ENCODE peak calls at places on chromosomes 6 and 20, in seven cellular contexts. One of them, this sample, is unnamed.

GRCh38 chr6:168626046-168626445 is 185.1 kb downstream of the SMOC2 start:
- DNase-seq in heart left ventricle: no peak
- DNase-seq in upper lobe of left lung: no peak
- DNase-seq in ovary: no peak
- DNase-seq in A549: no peak
- DNase-seq in IMR-90: no peak
- DNase-seq in GM12878: no peak
- DNase-seq in this sample: no peak

GRCh38 chr6:136753624-136754023 is 38.7 kb downstream of the MAP3K5 start:
- DNase-seq in heart left ventricle: no peak
- DNase-seq in upper lobe of left lung: no peak
- DNase-seq in ovary: no peak
- DNase-seq in A549: no peak
- DNase-seq in IMR-90: no peak
- DNase-seq in GM12878: no peak
- DNase-seq in this sample: no peak

GRCh38 chr6:56040875-56041274 is 165.5 kb upstream of the BMP5 start:
- DNase-seq in heart left ventricle: no peak
- DNase-seq in upper lobe of left lung: no peak
- DNase-seq in ovary: no peak
- DNase-seq in A549: no peak
- DNase-seq in IMR-90: peak
- DNase-seq in GM12878: no peak
- DNase-seq in this sample: no peak

GRCh38 chr6:158561247-158561884 is 1.5 kb downstream of the TMEM181 start:
- DNase-seq in heart left ventricle: no peak
- DNase-seq in upper lobe of left lung: no peak
- DNase-seq in ovary: no peak
- DNase-seq in A549: no peak
- DNase-seq in IMR-90: no peak
- DNase-seq in GM12878: no peak
- DNase-seq in this sample: no peak

GRCh38 chr6:141532211-141532610 is 600.5 kb upstream of the GJE1 start:
- DNase-seq in heart left ventricle: no peak
- DNase-seq in upper lobe of left lung: peak
- DNase-seq in ovary: no peak
- DNase-seq in A549: no peak
- DNase-seq in IMR-90: no peak
- DNase-seq in GM12878: no peak
- DNase-seq in this sample: no peak

GRCh38 chr6:142842423-142843261 is 102.3 kb downstream of the HIVEP2 start:
- DNase-seq in heart left ventricle: no peak
- DNase-seq in upper lobe of left lung: no peak
- DNase-seq in ovary: no peak
- DNase-seq in A549: peak
- DNase-seq in IMR-90: peak
- DNase-seq in GM12878: peak
- DNase-seq in this sample: no peak

GRCh38 chr6:159002432-159003160 is 2.6 kb upstream of the RSPH3 start:
- DNase-seq in heart left ventricle: no peak
- DNase-seq in upper lobe of left lung: no peak
- DNase-seq in ovary: no peak
- DNase-seq in A549: no peak
- DNase-seq in IMR-90: peak
- DNase-seq in GM12878: no peak
- DNase-seq in this sample: no peak

GRCh38 chr6:23775127-23775526 is 350.9 kb upstream of the NRSN1 start:
- DNase-seq in heart left ventricle: no peak
- DNase-seq in upper lobe of left lung: no peak
- DNase-seq in ovary: no peak
- DNase-seq in A549: no peak
- DNase-seq in IMR-90: no peak
- DNase-seq in GM12878: no peak
- DNase-seq in this sample: no peak

GRCh38 chr6:72861059-72861458 is 239.2 kb downstream of the KCNQ5 start:
- DNase-seq in heart left ventricle: no peak
- DNase-seq in upper lobe of left lung: no peak
- DNase-seq in ovary: no peak
- DNase-seq in A549: no peak
- DNase-seq in IMR-90: peak
- DNase-seq in GM12878: no peak
- DNase-seq in this sample: no peak

GRCh38 chr6:109093732-109094131 is 914 bp downstream of the SESN1 start:
- DNase-seq in heart left ventricle: no peak
- DNase-seq in upper lobe of left lung: no peak
- DNase-seq in ovary: no peak
- DNase-seq in A549: no peak
- DNase-seq in IMR-90: peak
- DNase-seq in GM12878: no peak
- DNase-seq in this sample: no peak

GRCh38 chr6:92892626-92893025 is 526.7 kb downstream of the EPHA7 start:
- DNase-seq in heart left ventricle: no peak
- DNase-seq in upper lobe of left lung: no peak
- DNase-seq in ovary: no peak
- DNase-seq in A549: no peak
- DNase-seq in IMR-90: no peak
- DNase-seq in GM12878: no peak
- DNase-seq in this sample: no peak

GRCh38 chr6:87705070-87705691 is 3.1 kb upstream of the AKIRIN2 start:
- DNase-seq in heart left ventricle: no peak
- DNase-seq in upper lobe of left lung: no peak
- DNase-seq in ovary: no peak
- DNase-seq in A549: peak
- DNase-seq in IMR-90: peak
- DNase-seq in GM12878: peak
- DNase-seq in this sample: no peak

GRCh38 chr6:163338671-163339405 is 75.7 kb upstream of the QKI start:
- DNase-seq in heart left ventricle: peak
- DNase-seq in upper lobe of left lung: no peak
- DNase-seq in ovary: no peak
- DNase-seq in A549: no peak
- DNase-seq in IMR-90: peak
- DNase-seq in GM12878: no peak
- DNase-seq in this sample: no peak

GRCh38 chr6:34616230-34616591 is 60.1 kb upstream of the SPDEF start:
- DNase-seq in heart left ventricle: no peak
- DNase-seq in upper lobe of left lung: no peak
- DNase-seq in ovary: no peak
- DNase-seq in A549: no peak
- DNase-seq in IMR-90: no peak
- DNase-seq in GM12878: no peak
- DNase-seq in this sample: no peak

GRCh38 chr6:141562181-141562800 is 570.4 kb upstream of the GJE1 start:
- DNase-seq in heart left ventricle: peak
- DNase-seq in upper lobe of left lung: peak
- DNase-seq in ovary: peak
- DNase-seq in A549: no peak
- DNase-seq in IMR-90: no peak
- DNase-seq in GM12878: no peak
- DNase-seq in this sample: no peak

GRCh38 chr6:159493888-159494632 is 199.0 kb downstream of the SOD2 start:
- DNase-seq in heart left ventricle: no peak
- DNase-seq in upper lobe of left lung: no peak
- DNase-seq in ovary: no peak
- DNase-seq in A549: no peak
- DNase-seq in IMR-90: no peak
- DNase-seq in GM12878: no peak
- DNase-seq in this sample: no peak

GRCh38 chr20:60066438-60066823 is 108.2 kb downstream of the CDH26 start:
- DNase-seq in heart left ventricle: no peak
- DNase-seq in upper lobe of left lung: no peak
- DNase-seq in ovary: no peak
- DNase-seq in A549: no peak
- DNase-seq in IMR-90: no peak
- DNase-seq in GM12878: no peak
- DNase-seq in this sample: peak

GRCh38 chr20:54227751-54228150 is 19.9 kb downstream of the PFDN4 start:
- DNase-seq in heart left ventricle: no peak
- DNase-seq in upper lobe of left lung: no peak
- DNase-seq in ovary: no peak
- DNase-seq in A549: no peak
- DNase-seq in IMR-90: no peak
- DNase-seq in GM12878: no peak
- DNase-seq in this sample: no peak

GRCh38 chr6:129491436-129491835 is 218.5 kb downstream of the ARHGAP18 start:
- DNase-seq in heart left ventricle: no peak
- DNase-seq in upper lobe of left lung: no peak
- DNase-seq in ovary: no peak
- DNase-seq in A549: no peak
- DNase-seq in IMR-90: peak
- DNase-seq in GM12878: no peak
- DNase-seq in this sample: no peak

GRCh38 chr6:25748049-25748448 is 6.5 kb upstream of the SLC17A4 start:
- DNase-seq in heart left ventricle: no peak
- DNase-seq in upper lobe of left lung: no peak
- DNase-seq in ovary: no peak
- DNase-seq in A549: no peak
- DNase-seq in IMR-90: no peak
- DNase-seq in GM12878: no peak
- DNase-seq in this sample: no peak

GRCh38 chr6:42028234-42029061 is 21.9 kb upstream of the TAF8 start:
- DNase-seq in heart left ventricle: no peak
- DNase-seq in upper lobe of left lung: no peak
- DNase-seq in ovary: no peak
- DNase-seq in A549: peak
- DNase-seq in IMR-90: peak
- DNase-seq in GM12878: no peak
- DNase-seq in this sample: no peak

GRCh38 chr20:39829255-39829654 is 859.8 kb downstream of the MAFB start:
- DNase-seq in heart left ventricle: no peak
- DNase-seq in upper lobe of left lung: no peak
- DNase-seq in ovary: no peak
- DNase-seq in A549: no peak
- DNase-seq in IMR-90: peak
- DNase-seq in GM12878: no peak
- DNase-seq in this sample: no peak

DNA sequence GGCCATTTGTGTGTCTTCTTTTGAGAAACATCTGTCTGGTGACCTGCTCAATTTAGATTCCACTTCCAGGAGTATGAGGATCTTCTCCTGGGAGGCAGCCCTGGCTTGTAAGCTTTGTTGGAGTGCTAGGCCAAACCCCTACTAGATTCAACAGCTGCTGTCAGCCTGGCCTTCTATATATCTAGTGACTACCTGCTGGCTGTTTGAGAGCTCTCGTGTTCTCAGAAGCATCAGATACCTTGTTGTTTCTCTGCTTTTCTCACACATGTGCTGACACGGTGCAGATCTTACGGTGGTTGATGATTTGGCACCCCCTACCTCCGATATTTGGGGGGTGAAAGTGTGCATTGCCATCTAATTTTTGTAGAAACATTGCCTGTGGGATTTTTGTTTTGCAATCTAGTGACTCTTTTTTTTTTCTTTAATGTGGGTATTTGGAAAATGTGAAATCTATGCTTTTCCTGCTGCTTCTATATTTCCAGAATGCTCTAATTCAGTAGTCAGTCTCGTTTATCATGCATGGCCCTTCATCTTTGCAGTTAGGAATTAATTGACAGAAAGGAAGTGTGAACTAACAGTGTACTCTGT is 4.7 kb downstream of the CCN2 start:
- DNase-seq in heart left ventricle: no peak
- DNase-seq in upper lobe of left lung: no peak
- DNase-seq in ovary: no peak
- DNase-seq in A549: peak
- DNase-seq in IMR-90: peak
- DNase-seq in GM12878: no peak
- DNase-seq in this sample: no peak
- TF ChIP-seq POLR2A in heart left ventricle: no peak
- TF ChIP-seq POLR2A in upper lobe of left lung: no peak
- TF ChIP-seq POLR2A in ovary: no peak
- TF ChIP-seq POLR2A in A549: no peak
- TF ChIP-seq POLR2A in IMR-90: peak
- TF ChIP-seq POLR2A in GM12878: no peak
- TF ChIP-seq POLR2A in this sample: no peak

GRCh38 chr20:52207020-52207810 is 15.6 kb upstream of the ZFP64 start:
- DNase-seq in heart left ventricle: no peak
- DNase-seq in upper lobe of left lung: no peak
- DNase-seq in ovary: no peak
- DNase-seq in A549: no peak
- DNase-seq in IMR-90: no peak
- DNase-seq in GM12878: no peak
- DNase-seq in this sample: no peak
- H3K4me3 ChIP-seq in heart left ventricle: no peak
- H3K4me3 ChIP-seq in upper lobe of left lung: no peak
- H3K4me3 ChIP-seq in ovary: no peak
- H3K4me3 ChIP-seq in A549: no peak
- H3K4me3 ChIP-seq in IMR-90: no peak
- H3K4me3 ChIP-seq in GM12878: no peak
- H3K4me3 ChIP-seq in this sample: no peak

GRCh38 chr20:3908667-3909066 is 19.5 kb downstream of the PANK2 start:
- DNase-seq in heart left ventricle: peak
- DNase-seq in upper lobe of left lung: no peak
- DNase-seq in ovary: peak
- DNase-seq in A549: no peak
- DNase-seq in IMR-90: no peak
- DNase-seq in GM12878: no peak
- DNase-seq in this sample: peak

GRCh38 chr20:3909952-3910366 is 20.8 kb downstream of the PANK2 start:
- DNase-seq in heart left ventricle: no peak
- DNase-seq in upper lobe of left lung: no peak
- DNase-seq in ovary: no peak
- DNase-seq in A549: no peak
- DNase-seq in IMR-90: no peak
- DNase-seq in GM12878: no peak
- DNase-seq in this sample: no peak

GRCh38 chr20:3910868-3911267 is 21.7 kb downstream of the PANK2 start:
- DNase-seq in heart left ventricle: no peak
- DNase-seq in upper lobe of left lung: no peak
- DNase-seq in ovary: no peak
- DNase-seq in A549: no peak
- DNase-seq in IMR-90: no peak
- DNase-seq in GM12878: no peak
- DNase-seq in this sample: no peak

GRCh38 chr20:3914446-3914845 is 25.3 kb downstream of the PANK2 start:
- DNase-seq in heart left ventricle: no peak
- DNase-seq in upper lobe of left lung: no peak
- DNase-seq in ovary: no peak
- DNase-seq in A549: no peak
- DNase-seq in IMR-90: no peak
- DNase-seq in GM12878: no peak
- DNase-seq in this sample: peak

DNA sequence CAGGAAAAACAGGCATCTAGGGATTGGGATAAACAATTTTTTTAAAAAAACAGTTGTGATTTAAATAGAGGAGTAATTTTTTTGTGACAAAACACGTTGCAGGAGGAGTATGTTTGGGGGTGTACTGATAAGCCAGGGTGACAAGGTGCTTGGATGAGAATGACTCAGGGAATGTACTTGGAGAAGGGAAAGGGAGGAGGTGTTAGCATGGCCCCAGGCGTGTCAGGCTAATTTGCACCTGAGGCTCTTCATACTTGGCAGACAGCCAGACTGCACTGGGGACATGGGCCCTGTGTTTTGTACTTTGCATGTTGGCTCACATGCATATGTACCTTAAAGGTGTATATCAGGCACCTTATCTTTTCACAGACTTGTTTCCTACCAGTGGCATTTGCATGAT is 22.8 kb downstream of the PANK2 start:
- DNase-seq in heart left ventricle: no peak
- DNase-seq in upper lobe of left lung: no peak
- DNase-seq in ovary: no peak
- DNase-seq in A549: no peak
- DNase-seq in IMR-90: no peak
- DNase-seq in GM12878: no peak
- DNase-seq in this sample: peak
- TF ChIP-seq POLR2A in heart left ventricle: no peak
- TF ChIP-seq POLR2A in upper lobe of left lung: no peak
- TF ChIP-seq POLR2A in ovary: no peak
- TF ChIP-seq POLR2A in A549: no peak
- TF ChIP-seq POLR2A in IMR-90: no peak
- TF ChIP-seq POLR2A in GM12878: peak
- TF ChIP-seq POLR2A in this sample: no peak

GRCh38 chr6:101341926-101342325 is 51.6 kb upstream of the GRIK2 start:
- DNase-seq in heart left ventricle: no peak
- DNase-seq in upper lobe of left lung: no peak
- DNase-seq in ovary: no peak
- DNase-seq in A549: no peak
- DNase-seq in IMR-90: no peak
- DNase-seq in GM12878: no peak
- DNase-seq in this sample: no peak
- H3K4me3 ChIP-seq in heart left ventricle: no peak
- H3K4me3 ChIP-seq in upper lobe of left lung: no peak
- H3K4me3 ChIP-seq in ovary: no peak
- H3K4me3 ChIP-seq in A549: no peak
- H3K4me3 ChIP-seq in IMR-90: no peak
- H3K4me3 ChIP-seq in GM12878: no peak
- H3K4me3 ChIP-seq in this sample: no peak

This sample was measured in lower leg skin.